ENCODE peak calls at places on chromosome 10, in six cellular contexts. V is heart right ventricle, C is tibial artery, W is cardiac muscle cell, Q is pancreas, D is GM12865. K is an unnamed sample.

GRCh38 chr10:33178026-33178755 is 156.3 kb downstream of the NRP1 start:
- DNase-seq in V (no peak), C (no peak), W (no peak), Q (no peak), D (no peak), K (no peak)

GRCh38 chr10:129707406-129708388 is 240.7 kb downstream of the MGMT start:
- DNase-seq in V (peak), C (no peak), W (peak), Q (peak), D (no peak), K (no peak)

GRCh38 chr10:19811517-19811916 is 4.7 kb upstream of the PLXDC2 start:
- DNase-seq in V (no peak), C (peak), W (peak), Q (no peak), D (no peak), K (no peak)

GRCh38 chr10:3825244-3825643 is 40.2 kb upstream of the KLF6 start:
- DNase-seq in V (no peak), C (peak), W (peak), Q (no peak), D (no peak), K (no peak)

GRCh38 chr10:127922675-127923366 is 15.9 kb downstream of the PTPRE start:
- DNase-seq in V (peak), C (peak), W (peak), Q (peak), D (no peak), K (no peak)

GRCh38 chr10:12699258-12699700 is 302.2 kb downstream of the CCDC3 start:
- DNase-seq in V (no peak), C (no peak), W (peak), Q (peak), D (no peak), K (no peak)

GRCh38 chr10:95477175-95477520 is 84.0 kb downstream of the SORBS1 start:
- DNase-seq in V (no peak), C (no peak), W (no peak), Q (no peak), D (no peak), K (no peak)

GRCh38 chr10:47260505-47261111 is 39.4 kb upstream of the GDF10 start:
- DNase-seq in V (no peak), C (no peak), W (peak), Q (no peak), D (no peak), K (no peak)

GRCh38 chr10:89466599-89467035 is 52.2 kb downstream of the IFIT5 start:
- DNase-seq in V (peak), C (no peak), W (peak), Q (no peak), D (peak), K (no peak)

GRCh38 chr10:45380903-45381610 is 7.0 kb downstream of the ALOX5 start:
- DNase-seq in V (peak), C (no peak), W (no peak), Q (no peak), D (no peak), K (no peak)

GRCh38 chr10:91700788-91701444 is 68.0 kb upstream of the PPP1R3C start:
- DNase-seq in V (no peak), C (no peak), W (peak), Q (no peak), D (no peak), K (no peak)

GRCh38 chr10:19913987-19914386 is 97.8 kb downstream of the PLXDC2 start:
- DNase-seq in V (no peak), C (no peak), W (no peak), Q (no peak), D (no peak), K (no peak)

GRCh38 chr10:47165711-47166404 is 134.1 kb upstream of the GDF10 start:
- DNase-seq in V (peak), C (peak), W (peak), Q (no peak), D (no peak), K (no peak)

GRCh38 chr10:119817991-119818888 is 54.4 kb downstream of the MCMBP start:
- DNase-seq in V (peak), C (peak), W (peak), Q (peak), D (no peak), K (peak)

GRCh38 chr10:89929282-89930026 is 228.1 kb downstream of the KIF20B start:
- DNase-seq in V (no peak), C (no peak), W (no peak), Q (no peak), D (peak), K (no peak)

GRCh38 chr10:121465215-121465614 is 133.0 kb downstream of the FGFR2 start:
- DNase-seq in V (no peak), C (no peak), W (no peak), Q (no peak), D (no peak), K (no peak)

GRCh38 chr10:5501976-5502902 is 2.9 kb upstream of the CALML5 start:
- DNase-seq in V (no peak), C (peak), W (peak), Q (no peak), D (peak), K (no peak)

GRCh38 chr10:127577376-127577775 is 28.3 kb downstream of the NPS start:
- DNase-seq in V (no peak), C (no peak), W (peak), Q (no peak), D (no peak), K (no peak)

GRCh38 chr10:11853468-11853867 is 30.3 kb downstream of the PROSER2 start:
- DNase-seq in V (no peak), C (no peak), W (no peak), Q (no peak), D (no peak), K (no peak)

GRCh38 chr10:7610017-7610416 is 56.7 kb downstream of the ITIH5 start:
- DNase-seq in V (no peak), C (no peak), W (no peak), Q (no peak), D (no peak), K (no peak)

GRCh38 chr10:31912289-31912688 is 16.3 kb downstream of the ARHGAP12 start:
- DNase-seq in V (no peak), C (no peak), W (peak), Q (no peak), D (no peak), K (no peak)

DNA sequence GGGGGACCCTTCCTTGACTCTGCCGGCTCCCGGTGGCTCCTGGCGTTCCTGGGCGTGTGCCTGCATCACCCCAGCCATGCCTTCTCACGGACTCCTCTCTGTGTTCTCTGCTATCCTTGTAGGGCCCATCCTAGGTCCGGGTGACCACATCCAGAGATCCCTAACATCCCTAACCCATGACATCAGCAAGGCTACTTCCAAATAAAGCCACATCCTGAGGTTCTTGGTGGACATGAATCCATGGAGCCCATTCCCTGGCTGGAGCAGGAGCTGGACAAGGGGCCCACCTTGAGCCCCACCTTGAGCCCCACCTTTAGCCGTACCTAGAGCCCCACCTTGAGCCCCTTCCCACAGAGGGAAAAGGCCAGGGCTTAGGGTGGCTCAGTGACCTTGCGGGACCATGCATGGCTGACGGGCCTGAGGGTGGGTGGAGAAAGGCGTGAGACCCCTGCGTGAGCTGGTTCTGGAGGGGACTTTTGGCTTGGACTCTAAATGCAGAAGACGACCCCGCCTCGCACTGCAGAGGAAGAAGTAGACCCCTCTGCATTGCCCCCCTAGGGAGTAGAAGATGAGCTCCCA is 58.5 kb upstream of the INPP5A start:
- DNase-seq in V (no peak), C (peak), W (no peak), Q (no peak), D (no peak), K (no peak)
- TF ChIP-seq CTCF in V (no peak), C (no peak), W (no peak), Q (no peak), D (no peak), K (no peak)

GRCh38 chr10:104274762-104275721 is 6.1 kb downstream of the GSTO2 start:
- DNase-seq in V (peak), C (no peak), W (peak), Q (peak), D (peak), K (no peak)
- TF ChIP-seq CTCF in V (peak), C (peak), W (peak), Q (peak), D (peak), K (peak)

GRCh38 chr10:113216068-113216467 is 266.0 kb downstream of the TCF7L2 start:
- DNase-seq in V (no peak), C (no peak), W (no peak), Q (no peak), D (no peak), K (no peak)
- TF ChIP-seq CTCF in V (no peak), C (no peak), W (no peak), Q (no peak), D (no peak), K (no peak)

DNA sequence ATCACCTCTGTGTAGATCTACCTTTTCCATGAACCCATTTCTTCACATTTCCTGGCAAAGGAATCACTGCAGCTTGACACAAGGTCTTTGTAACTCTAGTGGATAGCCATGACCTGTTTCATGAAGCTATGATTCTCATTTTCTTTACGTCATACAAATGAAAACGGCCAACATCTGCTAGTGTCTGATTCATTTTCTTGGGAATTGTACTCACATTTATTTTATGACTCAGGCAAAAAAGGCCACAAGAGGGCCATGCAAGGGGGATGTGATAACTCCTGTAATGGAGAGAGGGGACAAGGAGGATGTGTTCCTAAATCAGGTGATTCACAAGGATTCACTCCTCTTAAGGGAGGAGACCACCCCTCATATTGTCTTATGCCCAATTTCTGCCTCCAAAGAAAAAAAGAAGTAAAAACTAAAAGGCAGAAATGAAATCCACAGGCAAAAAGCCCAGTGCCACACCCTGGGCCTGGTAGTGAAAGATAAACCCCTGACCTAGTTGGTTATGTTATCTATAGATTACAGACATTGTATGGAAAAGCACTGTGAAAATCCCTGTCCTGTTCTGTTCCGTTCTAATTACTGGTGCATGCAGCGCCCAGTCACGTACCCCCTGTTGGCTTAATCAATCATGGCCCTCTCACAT is 249.9 kb downstream of the IPMK start:
- DNase-seq in V (no peak), C (no peak), W (peak), Q (no peak), D (no peak), K (no peak)
- TF ChIP-seq CTCF in V (no peak), C (no peak), W (peak), Q (no peak), D (no peak), K (no peak)

GRCh38 chr10:43649149-43649523 is 455 bp upstream of the ZNF32 start:
- DNase-seq in V (no peak), C (no peak), W (peak), Q (no peak), D (no peak), K (no peak)
- TF ChIP-seq CTCF in V (no peak), C (no peak), W (no peak), Q (no peak), D (no peak), K (no peak)

GRCh38 chr10:8810677-8811076 is 756.2 kb downstream of the GATA3 start:
- DNase-seq in V (no peak), C (no peak), W (no peak), Q (no peak), D (no peak), K (no peak)
- TF ChIP-seq CTCF in V (no peak), C (no peak), W (no peak), Q (no peak), D (no peak), K (no peak)

K was measured in omental fat pad.